ENCODE peak calls at places on chromosome 4, in eight cellular contexts. I, M, W, Z, R, C, B and A are unnamed samples.

GRCh38 chr4:95728145-95728544 is 111.7 kb upstream of the PDHA2 start:
- DNase-seq in Z (no peak), C (no peak), W (no peak), B (peak; percentile 70), M (no peak), R (peak; percentile 75), I (no peak), A (peak; percentile 87)

GRCh38 chr4:1191621-1192020 is 19.2 kb upstream of the SPON2 start:
- DNase-seq in B (no peak), C (peak; percentile 1), I (no peak), Z (no peak), W (no peak), M (no peak), R (no peak), A (no peak)

GRCh38 chr4:1579834-1580686 is 104.1 kb downstream of the FAM53A start:
- DNase-seq in B (no peak), Z (peak; percentile 95), I (peak; percentile 94), W (peak; percentile 87), R (peak; percentile 39), C (peak; percentile 83), M (peak; percentile 96), A (no peak)

GRCh38 chr4:54840992-54841768 is 183.4 kb downstream of the KIT start:
- DNase-seq in R (peak; percentile 44), C (no peak), I (peak; percentile 17), B (peak; percentile 26), Z (no peak), W (peak; percentile 59), M (no peak), A (peak; percentile 40)

GRCh38 chr4:137532869-137533236 is 559 bp upstream of the PCDH18 start:
- DNase-seq in M (no peak), W (peak; percentile 28), R (no peak), C (no peak), I (no peak), Z (no peak), B (peak; percentile 57), A (peak; percentile 48)

GRCh38 chr4:7839856-7840255 is 99.8 kb downstream of the AFAP1 start:
- DNase-seq in M (no peak), B (no peak), I (no peak), C (no peak), R (no peak), W (no peak), Z (no peak), A (peak; percentile 45)

GRCh38 chr4:39524420-39524957 is 2.8 kb downstream of the UGDH start:
- DNase-seq in W (no peak), M (peak; percentile 31), I (no peak), B (no peak), C (no peak), R (no peak), Z (no peak), A (no peak)

GRCh38 chr4:169103966-169104412 is 93.9 kb upstream of the CBR4 start:
- DNase-seq in M (no peak), C (no peak), Z (no peak), I (no peak), W (peak; percentile 82), R (peak; percentile 87), B (peak; percentile 31), A (no peak)

GRCh38 chr4:21688596-21689265 is 259.8 kb downstream of the KCNIP4 start:
- DNase-seq in R (no peak), C (no peak), B (peak; percentile 36), M (no peak), Z (no peak), W (no peak), I (no peak), A (no peak)

GRCh38 chr4:88600129-88600849 is 8.0 kb downstream of the HERC3 start:
- DNase-seq in Z (no peak), I (no peak), M (no peak), C (no peak), B (peak; percentile 61), R (peak; percentile 84), W (peak; percentile 72), A (peak; percentile 94)

GRCh38 chr4:165813606-165814005 is 59.4 kb upstream of the TLL1 start:
- DNase-seq in W (no peak), R (peak; percentile 24), B (no peak), I (no peak), M (no peak), C (no peak), Z (no peak), A (peak; percentile 12)

GRCh38 chr4:16227462-16227868 is 1.2 kb upstream of the TAPT1 start:
- DNase-seq in W (peak; percentile 21), B (peak; percentile 45), C (no peak), M (no peak), R (peak; percentile 66), I (peak; percentile 44), Z (no peak), A (peak; percentile 35)

GRCh38 chr4:147853706-147854105 is 121.8 kb downstream of the ARHGAP10 start:
- DNase-seq in B (no peak), Z (no peak), R (no peak), I (no peak), W (peak; percentile 38), M (no peak), C (no peak), A (no peak)

GRCh38 chr4:186500721-186501304 is 54.6 kb downstream of the MTNR1A start:
- DNase-seq in Z (no peak), B (peak; percentile 51), W (no peak), I (peak; percentile 96), C (no peak), R (no peak), M (no peak), A (no peak)

GRCh38 chr4:109065006-109065405 is 237.5 kb downstream of the COL25A1 start:
- DNase-seq in M (no peak), Z (no peak), I (no peak), B (no peak), C (no peak), W (no peak), R (no peak), A (peak; percentile 22)

GRCh38 chr4:77170926-77171325 is 13.9 kb downstream of the CCNG2 start:
- DNase-seq in Z (no peak), C (no peak), M (no peak), W (no peak), R (peak; percentile 20), I (no peak), B (no peak), A (no peak)

GRCh38 chr4:125707397-125707796 is 392.6 kb downstream of the FAT4 start:
- DNase-seq in I (no peak), R (no peak), W (no peak), M (no peak), C (no peak), Z (no peak), B (no peak), A (no peak)

GRCh38 chr4:71855944-71856343 is 72.1 kb upstream of the GC start:
- DNase-seq in C (no peak), I (peak; percentile 33), Z (no peak), W (no peak), R (no peak), M (no peak), B (no peak), A (no peak)